ENCODE peak calls at places on chromosomes 2 and 18, in four cellular contexts. H, J, K and W are unnamed samples.

GRCh38 chr2:29310665-29311348 is 195.6 kb downstream of the CLIP4 start:
- DNase-seq in J (no peak), H (no peak), K (no peak), W (no peak)

GRCh38 chr2:30178618-30179404 is 32.0 kb downstream of the YPEL5 start:
- DNase-seq in J (no peak), H (peak), K (peak), W (no peak)

GRCh38 chr2:106363788-106364187 is 104.4 kb downstream of the RGPD3 start:
- DNase-seq in H (no peak), K (no peak), J (no peak), W (no peak)

GRCh38 chr2:71880846-71881610 is 266.6 kb downstream of the CYP26B1 start:
- DNase-seq in J (no peak), H (no peak), K (peak), W (no peak)

GRCh38 chr2:185335879-185336278 is 402.7 kb upstream of the FSIP2 start:
- DNase-seq in H (no peak), J (no peak), K (no peak), W (no peak)

GRCh38 chr2:28683100-28683706 is 68.4 kb upstream of the PPP1CB start:
- DNase-seq in K (peak), H (no peak), J (no peak), W (no peak)

GRCh38 chr2:10432315-10433181 is 15.6 kb downstream of the ODC1 start:
- DNase-seq in J (no peak), K (no peak), H (peak), W (no peak)

GRCh38 chr2:121689356-121689755 is 40.1 kb upstream of the CLASP1 start:
- DNase-seq in K (peak), H (peak), J (no peak), W (no peak)

GRCh38 chr2:201182650-201183372 is at the start of gene CASP10:
- DNase-seq in H (no peak), K (peak), J (peak), W (peak)

GRCh38 chr18:48732767-48733424 is 194.1 kb downstream of the CTIF start:
- DNase-seq in J (no peak), H (no peak), K (peak), W (no peak)

GRCh38 chr2:144835634-144836351 is 315.9 kb upstream of the ZEB2 start:
- DNase-seq in J (no peak), K (no peak), H (no peak), W (no peak)

GRCh38 chr2:16625201-16625729 is 40.4 kb downstream of the CYRIA start:
- DNase-seq in J (no peak), H (no peak), K (peak), W (peak)

GRCh38 chr2:26579025-26579722 is 62.0 kb downstream of the CIB4 start:
- DNase-seq in J (no peak), K (no peak), H (no peak), W (no peak)

GRCh38 chr2:148483675-148484074 is 160.9 kb upstream of the EPC2 start:
- DNase-seq in J (no peak), H (no peak), K (no peak), W (no peak)

GRCh38 chr2:48733067-48733503 is 22.4 kb downstream of the LHCGR start:
- DNase-seq in J (no peak), K (no peak), H (no peak), W (no peak)

GRCh38 chr2:108579631-108580030 is 45.4 kb downstream of the LIMS1 start:
- DNase-seq in K (no peak), J (no peak), H (no peak), W (no peak)

GRCh38 chr2:185618630-185619029 is 120.0 kb upstream of the FSIP2 start:
- DNase-seq in J (no peak), H (no peak), K (no peak), W (no peak)

GRCh38 chr2:33577660-33578059 is 21.4 kb downstream of the FAM98A start:
- DNase-seq in J (no peak), H (no peak), K (no peak), W (no peak)

GRCh38 chr2:64062840-64063239 is 43.6 kb upstream of the VPS54 start:
- DNase-seq in J (peak), K (no peak), H (no peak), W (no peak)

GRCh38 chr2:47058061-47058931 is 96.8 kb downstream of the STPG4 start:
- DNase-seq in J (no peak), K (no peak), H (no peak), W (peak)

GRCh38 chr18:12011962-12012549 is 30.7 kb downstream of the IMPA2 start:
- DNase-seq in K (no peak), J (no peak), H (no peak), W (no peak)

GRCh38 chr18:61953161-61953560 is 60.4 kb upstream of the RNF152 start:
- DNase-seq in K (no peak), J (no peak), H (no peak), W (no peak)

GRCh38 chr18:52442686-52443085 is 102.7 kb downstream of the DCC start:
- DNase-seq in H (no peak), J (no peak), K (no peak), W (no peak)

GRCh38 chr2:735670-736218 is 58.5 kb upstream of the TMEM18 start:
- DNase-seq in K (no peak), H (no peak), J (no peak), W (no peak)

GRCh38 chr18:65938592-65939372 is 188.0 kb downstream of the CDH7 start:
- DNase-seq in H (peak), J (peak), K (peak), W (peak)

GRCh38 chr18:11909081-11909410 is 929 bp upstream of the MPPE1 start:
- DNase-seq in J (no peak), K (no peak), H (no peak), W (no peak)

GRCh38 chr2:10448646-10449480 is 736 bp upstream of the ODC1 start:
- DNase-seq in K (peak), J (peak), H (no peak), W (peak)

GRCh38 chr2:25514043-25514627 is 159.2 kb downstream of the DTNB start:
- DNase-seq in J (peak), H (no peak), K (no peak), W (no peak)

GRCh38 chr2:128638311-128638710 is 319.6 kb upstream of the HS6ST1 start:
- DNase-seq in K (no peak), H (no peak), J (no peak), W (peak)

GRCh38 chr2:63364866-63365265 is 223.4 kb downstream of the WDPCP start:
- DNase-seq in H (no peak), K (no peak), J (no peak), W (no peak)

GRCh38 chr2:31294230-31294629 is 60.3 kb downstream of the EHD3 start:
- DNase-seq in K (no peak), J (no peak), H (no peak), W (no peak)

GRCh38 chr2:42449163-42450087 is 44.4 kb downstream of the KCNG3 start:
- DNase-seq in J (no peak), K (no peak), H (no peak), W (no peak)

GRCh38 chr2:179335732-179336131 is 71.1 kb upstream of the SESTD1 start:
- DNase-seq in J (no peak), K (no peak), H (no peak), W (no peak)

GRCh38 chr2:190637903-190638618 is 10.8 kb upstream of the NAB1 start:
- DNase-seq in H (no peak), K (no peak), J (no peak), W (no peak)

GRCh38 chr2:69138247-69138754 is 125.3 kb downstream of the ANTXR1 start:
- DNase-seq in H (no peak), K (no peak), J (no peak), W (no peak)

GRCh38 chr18:74110149-74110548 is 37.5 kb downstream of the FBXO15 start:
- DNase-seq in K (no peak), H (no peak), J (no peak), W (no peak)

GRCh38 chr2:157260403-157261198 is 3.1 kb downstream of the GALNT5 start:
- DNase-seq in K (no peak), H (no peak), J (no peak), W (no peak)

GRCh38 chr2:204114294-204114693 is 177.7 kb downstream of the ICOS start:
- DNase-seq in J (no peak), K (no peak), H (no peak), W (no peak)

GRCh38 chr2:204110250-204111183 is 174.0 kb downstream of the ICOS start:
- DNase-seq in K (no peak), J (no peak), H (no peak), W (no peak)

GRCh38 chr2:204116154-204116792 is 179.7 kb downstream of the ICOS start:
- DNase-seq in J (no peak), K (no peak), H (no peak), W (no peak)

GRCh38 chr2:204115288-204115687 is 178.7 kb downstream of the ICOS start:
- DNase-seq in H (no peak), K (no peak), J (no peak), W (no peak)

DNA sequence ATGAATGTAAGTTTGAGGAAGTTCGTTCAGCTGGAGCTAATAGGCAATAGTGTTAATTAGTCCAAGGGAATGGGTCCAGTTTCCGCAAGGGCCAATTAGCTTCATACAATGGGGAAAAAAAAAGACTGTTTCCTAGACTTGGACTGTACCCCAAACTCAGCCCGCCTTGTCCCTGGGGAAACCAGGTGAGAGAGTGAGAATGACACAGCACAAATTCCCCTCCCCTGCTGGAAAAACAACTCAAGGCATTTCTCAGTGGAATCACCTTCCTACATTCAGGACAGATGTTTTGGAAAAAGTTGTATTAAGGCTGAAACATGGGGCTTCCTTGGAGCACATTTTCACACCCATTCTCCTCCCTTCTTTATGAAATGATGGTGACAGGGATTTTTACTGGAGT is 179.1 kb downstream of the ICOS start:
- DNase-seq in K (no peak), H (no peak), J (no peak), W (no peak)
- TF ChIP-seq GABPA in K (no peak), H (no peak), J (no peak), W (no peak)

GRCh38 chr2:98543214-98543613 is 65.1 kb downstream of the COA5 start:
- DNase-seq in J (no peak), K (no peak), H (no peak), W (no peak)
- TF ChIP-seq GABPA in J (no peak), K (no peak), H (no peak), W (no peak)

GRCh38 chr2:235911633-235912032 is 256.6 kb downstream of the GBX2 start:
- DNase-seq in J (no peak), H (no peak), K (no peak), W (no peak)
- TF ChIP-seq GABPA in J (no peak), H (no peak), K (no peak), W (no peak)

GRCh38 chr18:3029215-3029972 is 16.4 kb upstream of the LPIN2 start:
- DNase-seq in K (peak), H (no peak), J (no peak), W (peak)
- TF ChIP-seq GABPA in K (no peak), H (no peak), J (no peak), W (no peak)

GRCh38 chr2:236743623-236744280 is 174.1 kb downstream of the ACKR3 start:
- DNase-seq in H (no peak), K (no peak), J (no peak), W (no peak)

GRCh38 chr2:236745420-236746210 is 176.0 kb downstream of the ACKR3 start:
- DNase-seq in K (no peak), H (no peak), J (no peak), W (no peak)

GRCh38 chr2:236742936-236743622 is 173.5 kb downstream of the ACKR3 start:
- DNase-seq in J (no peak), K (no peak), H (no peak), W (no peak)

GRCh38 chr2:236746833-236747232 is 177.2 kb downstream of the ACKR3 start:
- DNase-seq in K (no peak), J (no peak), H (no peak), W (no peak)

GRCh38 chr2:236744316-236745105 is 174.9 kb downstream of the ACKR3 start:
- DNase-seq in K (no peak), J (no peak), H (no peak), W (no peak)
- TF ChIP-seq GABPA in K (no peak), J (no peak), H (no peak), W (no peak)

GRCh38 chr18:13550446-13551304 is 175.7 kb downstream of the FAM210A start:
- DNase-seq in K (no peak), J (no peak), H (no peak), W (no peak)
- TF ChIP-seq GABPA in K (no peak), J (no peak), H (no peak), W (no peak)

GRCh38 chr2:172811027-172811426 is 75.4 kb downstream of the RAPGEF4 start:
- DNase-seq in J (no peak), K (no peak), H (peak), W (no peak)
- TF ChIP-seq GABPA in J (no peak), K (no peak), H (no peak), W (no peak)

DNA sequence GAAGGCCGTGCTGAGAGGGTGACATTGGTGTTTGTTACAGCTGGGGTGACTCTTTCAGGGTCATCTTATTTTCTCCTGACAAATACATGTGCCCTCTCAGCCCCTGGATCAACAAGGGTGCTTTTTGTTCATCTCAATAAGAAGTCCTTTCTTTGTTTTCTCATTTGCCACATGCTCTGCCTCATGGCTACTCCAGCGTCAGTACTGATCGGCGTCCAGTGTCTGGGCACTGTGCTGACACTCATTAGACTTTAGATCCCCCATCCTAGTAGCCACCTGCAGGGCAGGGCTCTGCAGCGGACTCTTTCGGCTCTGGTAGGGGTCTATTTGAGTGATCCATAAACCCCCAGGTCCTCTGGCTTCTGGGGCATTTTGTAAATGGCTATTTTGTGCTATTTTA is 38.4 kb downstream of the NPPC start:
- DNase-seq in K (no peak), J (no peak), H (no peak), W (no peak)
- TF ChIP-seq GABPA in K (no peak), J (no peak), H (no peak), W (no peak)

GRCh38 chr18:56647071-56647470 is 4.1 kb upstream of the WDR7 start:
- DNase-seq in H (no peak), J (no peak), K (no peak), W (no peak)

GRCh38 chr18:56648307-56648706 is 2.9 kb upstream of the WDR7 start:
- DNase-seq in K (peak), H (no peak), J (no peak), W (no peak)

GRCh38 chr18:56641714-56642331 is 3.4 kb upstream of the TXNL1 start:
- DNase-seq in K (no peak), J (no peak), H (no peak), W (no peak)

GRCh38 chr18:56650056-56650455 is 1.1 kb upstream of the WDR7 start:
- DNase-seq in J (no peak), H (no peak), K (peak), W (peak)

GRCh38 chr18:56645415-56646016 is 5.6 kb upstream of the WDR7 start:
- DNase-seq in H (no peak), K (peak), J (no peak), W (no peak)
- TF ChIP-seq GABPA in H (no peak), K (no peak), J (no peak), W (no peak)

GRCh38 chr18:45805551-45805950 is 19.9 kb upstream of the SIGLEC15 start:
- DNase-seq in J (no peak), K (no peak), H (no peak), W (no peak)
- TF ChIP-seq GABPA in J (no peak), K (no peak), H (no peak), W (no peak)